ENCODE peak calls at places on chromosomes 3 and 15, in seven cellular contexts. Z is H1, Y is OCI-M1, T is occipital lobe, I is HS-5, B is renal cortical epithelial cell, D is left ventricle myocardium inferior. E is an unnamed sample.

GRCh38 chr3:64186667-64187064 is 38.6 kb downstream of the PRICKLE2 start:
- DNase-seq in Z (no peak), Y (no peak), T (no peak), I (no peak), B (no peak), D (no peak), E (no peak)

GRCh38 chr3:8713901-8714759 is 19.5 kb upstream of the CAV3 start:
- DNase-seq in Z (no peak), Y (peak), T (no peak), I (no peak), B (no peak), D (no peak), E (no peak)

GRCh38 chr3:144358191-144358590 is 386.6 kb downstream of the DIPK2A start:
- DNase-seq in Z (no peak), Y (no peak), T (no peak), I (no peak), B (peak), D (no peak), E (peak)

GRCh38 chr3:127762077-127762786 is 60.1 kb downstream of the MGLL start:
- DNase-seq in Z (no peak), Y (no peak), T (peak), I (no peak), B (no peak), D (peak), E (peak)

GRCh38 chr15:33985751-33986150 is 17.5 kb downstream of the CHRM5 start:
- DNase-seq in Z (no peak), Y (no peak), T (no peak), I (no peak), B (no peak), D (no peak), E (no peak)

GRCh38 chr3:139202226-139202958 is 141.4 kb upstream of the MRPS22 start:
- DNase-seq in Z (peak), Y (peak), T (peak), I (no peak), B (peak), D (no peak), E (no peak)

GRCh38 chr3:178966299-178967183 is 105.1 kb downstream of the ZMAT3 start:
- DNase-seq in Z (no peak), Y (peak), T (no peak), I (peak), B (peak), D (peak), E (no peak)

GRCh38 chr15:25058080-25058785 is 103.4 kb downstream of the SNRPN start:
- DNase-seq in Z (no peak), Y (no peak), T (no peak), I (no peak), B (no peak), D (no peak), E (no peak)

GRCh38 chr3:29773481-29773880 is 492.6 kb downstream of the RBMS3 start:
- DNase-seq in Z (no peak), Y (peak), T (no peak), I (no peak), B (no peak), D (no peak), E (no peak)

GRCh38 chr3:193680220-193680619 is 87.2 kb downstream of the OPA1 start:
- DNase-seq in Z (no peak), Y (no peak), T (no peak), I (no peak), B (peak), D (no peak), E (no peak)

GRCh38 chr15:72782993-72783562 is 480 bp downstream of the ADPGK start:
- DNase-seq in Z (no peak), Y (peak), T (peak), I (no peak), B (peak), D (peak), E (no peak)